ENCODE peak calls at places on chromosomes 16 and 17, in six cellular contexts. One of them, this sample, is unnamed.

GRCh38 chr17:77512062-77512946 is 371.5 kb downstream of the SEC14L1 start:
- DNase-seq in pancreas: no peak
- DNase-seq in BE2C: no peak
- DNase-seq in thoracic aorta: no peak
- DNase-seq in progenitor cell of endocrine pancreas: no peak
- DNase-seq in heart right ventricle: no peak
- DNase-seq in this sample: no peak

GRCh38 chr16:46629331-46629843 is 8.2 kb upstream of the SHCBP1 start:
- DNase-seq in pancreas: no peak
- DNase-seq in BE2C: peak
- DNase-seq in thoracic aorta: no peak
- DNase-seq in progenitor cell of endocrine pancreas: no peak
- DNase-seq in heart right ventricle: no peak
- DNase-seq in this sample: no peak

GRCh38 chr17:77441130-77441920 is 300.6 kb downstream of the SEC14L1 start:
- DNase-seq in pancreas: no peak
- DNase-seq in BE2C: peak
- DNase-seq in thoracic aorta: no peak
- DNase-seq in progenitor cell of endocrine pancreas: no peak
- DNase-seq in heart right ventricle: no peak
- DNase-seq in this sample: no peak

GRCh38 chr17:77489898-77490265 is 349.1 kb downstream of the SEC14L1 start:
- DNase-seq in pancreas: no peak
- DNase-seq in BE2C: peak
- DNase-seq in thoracic aorta: peak
- DNase-seq in progenitor cell of endocrine pancreas: no peak
- DNase-seq in heart right ventricle: peak
- DNase-seq in this sample: no peak

GRCh38 chr16:50699345-50700159 is 6.1 kb downstream of the NOD2 start:
- DNase-seq in pancreas: no peak
- DNase-seq in BE2C: no peak
- DNase-seq in thoracic aorta: no peak
- DNase-seq in progenitor cell of endocrine pancreas: no peak
- DNase-seq in heart right ventricle: no peak
- DNase-seq in this sample: no peak

GRCh38 chr16:630024-630814 is 566 bp upstream of the WFIKKN1 start:
- DNase-seq in pancreas: no peak
- DNase-seq in BE2C: peak
- DNase-seq in thoracic aorta: no peak
- DNase-seq in progenitor cell of endocrine pancreas: peak
- DNase-seq in heart right ventricle: no peak
- DNase-seq in this sample: peak

GRCh38 chr16:66365588-66365987 is 903 bp upstream of the CDH5 start:
- DNase-seq in pancreas: no peak
- DNase-seq in BE2C: no peak
- DNase-seq in thoracic aorta: no peak
- DNase-seq in progenitor cell of endocrine pancreas: no peak
- DNase-seq in heart right ventricle: peak
- DNase-seq in this sample: no peak

GRCh38 chr17:13995856-13996635 is 73.3 kb upstream of the COX10 start:
- DNase-seq in pancreas: no peak
- DNase-seq in BE2C: no peak
- DNase-seq in thoracic aorta: no peak
- DNase-seq in progenitor cell of endocrine pancreas: no peak
- DNase-seq in heart right ventricle: no peak
- DNase-seq in this sample: peak

GRCh38 chr16:87127061-87127765 is 190.0 kb downstream of the C16orf95 start:
- DNase-seq in pancreas: no peak
- DNase-seq in BE2C: no peak
- DNase-seq in thoracic aorta: no peak
- DNase-seq in progenitor cell of endocrine pancreas: no peak
- DNase-seq in heart right ventricle: peak
- DNase-seq in this sample: no peak

GRCh38 chr16:78675312-78675711 is 575.9 kb downstream of the WWOX start:
- DNase-seq in pancreas: no peak
- DNase-seq in BE2C: no peak
- DNase-seq in thoracic aorta: no peak
- DNase-seq in progenitor cell of endocrine pancreas: no peak
- DNase-seq in heart right ventricle: no peak
- DNase-seq in this sample: no peak

GRCh38 chr16:54062361-54063346 is 223.9 kb downstream of the IRX3 start:
- DNase-seq in pancreas: no peak
- DNase-seq in BE2C: peak
- DNase-seq in thoracic aorta: no peak
- DNase-seq in progenitor cell of endocrine pancreas: no peak
- DNase-seq in heart right ventricle: peak
- DNase-seq in this sample: no peak
- TF ChIP-seq CTCF in pancreas: no peak
- TF ChIP-seq CTCF in BE2C: peak
- TF ChIP-seq CTCF in thoracic aorta: no peak
- TF ChIP-seq CTCF in progenitor cell of endocrine pancreas: no peak
- TF ChIP-seq CTCF in heart right ventricle: no peak
- TF ChIP-seq CTCF in this sample: no peak

GRCh38 chr16:56964243-56965148 is 2.7 kb downstream of the CETP start:
- DNase-seq in pancreas: peak
- DNase-seq in BE2C: peak
- DNase-seq in thoracic aorta: peak
- DNase-seq in progenitor cell of endocrine pancreas: peak
- DNase-seq in heart right ventricle: peak
- DNase-seq in this sample: peak
- TF ChIP-seq CTCF in pancreas: peak
- TF ChIP-seq CTCF in BE2C: peak
- TF ChIP-seq CTCF in thoracic aorta: peak
- TF ChIP-seq CTCF in progenitor cell of endocrine pancreas: peak
- TF ChIP-seq CTCF in heart right ventricle: peak
- TF ChIP-seq CTCF in this sample: peak

GRCh38 chr17:81528384-81528650 is 140 bp downstream of the FSCN2 start:
- DNase-seq in pancreas: no peak
- DNase-seq in BE2C: no peak
- DNase-seq in thoracic aorta: no peak
- DNase-seq in progenitor cell of endocrine pancreas: no peak
- DNase-seq in heart right ventricle: no peak
- DNase-seq in this sample: no peak

GRCh38 chr17:81526662-81527571 is 1.3 kb upstream of the FSCN2 start:
- DNase-seq in pancreas: no peak
- DNase-seq in BE2C: no peak
- DNase-seq in thoracic aorta: no peak
- DNase-seq in progenitor cell of endocrine pancreas: no peak
- DNase-seq in heart right ventricle: no peak
- DNase-seq in this sample: no peak

GRCh38 chr17:81529437-81529803 is 1.2 kb downstream of the FSCN2 start:
- DNase-seq in pancreas: no peak
- DNase-seq in BE2C: no peak
- DNase-seq in thoracic aorta: no peak
- DNase-seq in progenitor cell of endocrine pancreas: no peak
- DNase-seq in heart right ventricle: no peak
- DNase-seq in this sample: no peak

GRCh38 chr17:81528651-81529436 is 667 bp downstream of the FSCN2 start:
- DNase-seq in pancreas: no peak
- DNase-seq in BE2C: peak
- DNase-seq in thoracic aorta: no peak
- DNase-seq in progenitor cell of endocrine pancreas: no peak
- DNase-seq in heart right ventricle: no peak
- DNase-seq in this sample: no peak

GRCh38 chr17:81527591-81528383 is at the start of gene FSCN2:
- DNase-seq in pancreas: no peak
- DNase-seq in BE2C: peak
- DNase-seq in thoracic aorta: no peak
- DNase-seq in progenitor cell of endocrine pancreas: no peak
- DNase-seq in heart right ventricle: no peak
- DNase-seq in this sample: peak
- TF ChIP-seq CTCF in pancreas: no peak
- TF ChIP-seq CTCF in BE2C: peak
- TF ChIP-seq CTCF in thoracic aorta: peak
- TF ChIP-seq CTCF in progenitor cell of endocrine pancreas: no peak
- TF ChIP-seq CTCF in heart right ventricle: no peak
- TF ChIP-seq CTCF in this sample: no peak

GRCh38 chr17:40551874-40552768 is 13.2 kb downstream of the CCR7 start:
- DNase-seq in pancreas: no peak
- DNase-seq in BE2C: peak
- DNase-seq in thoracic aorta: no peak
- DNase-seq in progenitor cell of endocrine pancreas: no peak
- DNase-seq in heart right ventricle: no peak
- DNase-seq in this sample: no peak
- TF ChIP-seq CTCF in pancreas: no peak
- TF ChIP-seq CTCF in BE2C: no peak
- TF ChIP-seq CTCF in thoracic aorta: no peak
- TF ChIP-seq CTCF in progenitor cell of endocrine pancreas: no peak
- TF ChIP-seq CTCF in heart right ventricle: no peak
- TF ChIP-seq CTCF in this sample: no peak

GRCh38 chr16:19417640-19418039 is at the start of gene TMC5:
- DNase-seq in pancreas: no peak
- DNase-seq in BE2C: no peak
- DNase-seq in thoracic aorta: no peak
- DNase-seq in progenitor cell of endocrine pancreas: no peak
- DNase-seq in heart right ventricle: no peak
- DNase-seq in this sample: no peak
- TF ChIP-seq CTCF in pancreas: no peak
- TF ChIP-seq CTCF in BE2C: no peak
- TF ChIP-seq CTCF in thoracic aorta: no peak
- TF ChIP-seq CTCF in progenitor cell of endocrine pancreas: no peak
- TF ChIP-seq CTCF in heart right ventricle: no peak
- TF ChIP-seq CTCF in this sample: no peak

GRCh38 chr17:67559381-67559966 is 158.3 kb upstream of the NOL11 start:
- DNase-seq in pancreas: no peak
- DNase-seq in BE2C: no peak
- DNase-seq in thoracic aorta: no peak
- DNase-seq in progenitor cell of endocrine pancreas: no peak
- DNase-seq in heart right ventricle: no peak
- DNase-seq in this sample: no peak
- TF ChIP-seq CTCF in pancreas: no peak
- TF ChIP-seq CTCF in BE2C: peak
- TF ChIP-seq CTCF in thoracic aorta: no peak
- TF ChIP-seq CTCF in progenitor cell of endocrine pancreas: no peak
- TF ChIP-seq CTCF in heart right ventricle: no peak
- TF ChIP-seq CTCF in this sample: no peak

GRCh38 chr17:58601976-58602375 is 87.5 kb upstream of the MTMR4 start:
- DNase-seq in pancreas: no peak
- DNase-seq in BE2C: no peak
- DNase-seq in thoracic aorta: no peak
- DNase-seq in progenitor cell of endocrine pancreas: no peak
- DNase-seq in heart right ventricle: no peak
- DNase-seq in this sample: no peak

GRCh38 chr17:58606934-58607333 is 84.9 kb downstream of the TEX14 start:
- DNase-seq in pancreas: no peak
- DNase-seq in BE2C: no peak
- DNase-seq in thoracic aorta: no peak
- DNase-seq in progenitor cell of endocrine pancreas: no peak
- DNase-seq in heart right ventricle: no peak
- DNase-seq in this sample: no peak

GRCh38 chr17:58611331-58611730 is 80.5 kb downstream of the TEX14 start:
- DNase-seq in pancreas: no peak
- DNase-seq in BE2C: no peak
- DNase-seq in thoracic aorta: no peak
- DNase-seq in progenitor cell of endocrine pancreas: no peak
- DNase-seq in heart right ventricle: no peak
- DNase-seq in this sample: no peak

GRCh38 chr17:58605470-58605869 is 86.4 kb downstream of the TEX14 start:
- DNase-seq in pancreas: no peak
- DNase-seq in BE2C: no peak
- DNase-seq in thoracic aorta: no peak
- DNase-seq in progenitor cell of endocrine pancreas: no peak
- DNase-seq in heart right ventricle: no peak
- DNase-seq in this sample: no peak

DNA sequence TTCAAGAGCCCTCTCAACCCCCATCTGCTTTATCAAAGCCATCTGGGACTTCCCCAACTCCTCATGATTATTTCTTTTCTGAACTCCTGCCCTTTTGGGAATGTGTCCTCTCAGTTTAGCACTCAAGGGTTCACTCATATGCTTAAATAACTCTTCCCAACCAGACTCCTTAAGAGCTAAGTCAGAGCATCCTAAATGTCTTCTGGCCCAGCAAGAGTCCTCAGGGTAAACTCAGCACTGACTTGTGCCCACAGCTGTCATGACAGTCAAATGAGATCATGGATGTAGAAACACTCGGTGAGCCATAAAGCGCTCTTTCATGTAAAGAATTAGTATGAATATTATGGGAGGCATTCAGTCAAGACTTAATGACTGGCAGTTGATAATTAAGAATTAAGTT is 85.9 kb downstream of the TEX14 start:
- DNase-seq in pancreas: no peak
- DNase-seq in BE2C: no peak
- DNase-seq in thoracic aorta: no peak
- DNase-seq in progenitor cell of endocrine pancreas: no peak
- DNase-seq in heart right ventricle: no peak
- DNase-seq in this sample: no peak
- TF ChIP-seq CTCF in pancreas: no peak
- TF ChIP-seq CTCF in BE2C: no peak
- TF ChIP-seq CTCF in thoracic aorta: no peak
- TF ChIP-seq CTCF in progenitor cell of endocrine pancreas: no peak
- TF ChIP-seq CTCF in heart right ventricle: no peak
- TF ChIP-seq CTCF in this sample: no peak

DNA sequence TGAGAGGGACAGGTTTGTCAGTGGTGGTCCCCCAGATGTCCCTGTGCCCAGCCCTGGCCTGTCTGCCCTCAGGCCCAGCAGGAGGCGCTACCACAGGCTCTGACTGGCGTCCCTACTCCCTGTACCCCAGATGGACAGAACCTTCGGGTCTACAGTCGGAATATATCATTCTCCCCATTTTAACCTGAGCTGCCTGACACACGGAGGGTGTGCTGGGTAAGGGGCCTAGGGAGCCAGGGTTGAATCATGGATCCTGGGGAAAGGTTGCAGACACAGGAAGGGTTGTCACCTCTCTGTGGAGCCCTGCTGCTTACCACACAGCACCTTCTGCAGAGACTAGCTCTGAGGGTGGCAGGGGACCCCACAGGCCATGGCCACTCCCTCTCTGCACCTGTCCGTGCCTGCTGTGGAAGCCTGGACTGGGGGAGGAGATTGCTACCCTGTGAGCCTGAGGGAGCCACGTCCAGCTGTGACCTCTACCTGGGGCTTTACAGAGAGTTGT is 162.2 kb upstream of the ZNF267 start:
- DNase-seq in pancreas: no peak
- DNase-seq in BE2C: no peak
- DNase-seq in thoracic aorta: no peak
- DNase-seq in progenitor cell of endocrine pancreas: no peak
- DNase-seq in heart right ventricle: no peak
- DNase-seq in this sample: no peak
- TF ChIP-seq CTCF in pancreas: no peak
- TF ChIP-seq CTCF in BE2C: no peak
- TF ChIP-seq CTCF in thoracic aorta: no peak
- TF ChIP-seq CTCF in progenitor cell of endocrine pancreas: peak
- TF ChIP-seq CTCF in heart right ventricle: no peak
- TF ChIP-seq CTCF in this sample: no peak

GRCh38 chr17:75878174-75878998 is at the start of gene TRIM47:
- DNase-seq in pancreas: peak
- DNase-seq in BE2C: no peak
- DNase-seq in thoracic aorta: no peak
- DNase-seq in progenitor cell of endocrine pancreas: no peak
- DNase-seq in heart right ventricle: peak
- DNase-seq in this sample: peak
- TF ChIP-seq CTCF in pancreas: no peak
- TF ChIP-seq CTCF in BE2C: no peak
- TF ChIP-seq CTCF in thoracic aorta: peak
- TF ChIP-seq CTCF in progenitor cell of endocrine pancreas: no peak
- TF ChIP-seq CTCF in heart right ventricle: no peak
- TF ChIP-seq CTCF in this sample: no peak

This sample was measured in nephron progenitor cell.